ENCODE peak calls at places on chromosomes 3 and 15, in eight cellular contexts. I is PC-9, X is GM23248, O is endothelial cell of umbilical vein, W is SK-N-SH, Y is DND-41, M is IMR-90, B is astrocyte. J is an unnamed sample. For H4K20me1, the result is how much of the 10 kb centered on the place peaks cover.

GRCh38 chr3:160927620-160928019 is 171.6 kb downstream of the PPM1L start:
- DNase-seq in I (no peak), X (no peak), O (no peak), W (no peak), Y (no peak), M (no peak), B (no peak), J (no peak)

GRCh38 chr3:112634786-112635541 is 6.0 kb downstream of the CCDC80 start:
- DNase-seq in I (no peak), X (peak), O (peak), W (no peak), Y (no peak), M (peak), B (no peak), J (no peak)

GRCh38 chr3:159260049-159260662 is 458.3 kb downstream of the MFSD1 start:
- DNase-seq in I (peak), X (peak), O (peak), W (peak), Y (peak), M (peak), B (peak), J (peak)

GRCh38 chr15:74302821-74303359 is 64.6 kb downstream of the CYP11A1 start:
- DNase-seq in I (peak), X (peak), O (peak), W (peak), Y (peak), M (no peak), B (no peak), J (peak)

GRCh38 chr3:14288833-14289451 is 110.3 kb downstream of the LSM3 start:
- DNase-seq in I (no peak), X (no peak), O (no peak), W (no peak), Y (no peak), M (no peak), B (no peak), J (no peak)

GRCh38 chr15:80160570-80161156 is 7.9 kb downstream of the FAH start:
- DNase-seq in I (peak), X (peak), O (peak), W (no peak), Y (peak), M (peak), B (peak), J (no peak)

GRCh38 chr15:29045717-29046116 is 159.9 kb downstream of the APBA2 start:
- DNase-seq in I (no peak), X (peak), O (no peak), W (no peak), Y (no peak), M (peak), B (peak), J (no peak)

GRCh38 chr3:126126811-126127431 is 43.0 kb upstream of the SLC41A3 start:
- DNase-seq in I (no peak), X (no peak), O (no peak), W (peak), Y (no peak), M (no peak), B (no peak), J (peak)

GRCh38 chr15:93111451-93111850 is 22.4 kb upstream of the RGMA start:
- DNase-seq in I (no peak), X (no peak), O (no peak), W (no peak), Y (no peak), M (no peak), B (no peak), J (no peak)

GRCh38 chr3:52070724-52071621 is 14.6 kb upstream of the DUSP7 start:
- DNase-seq in I (no peak), X (no peak), O (peak), W (peak), Y (no peak), M (no peak), B (no peak), J (no peak)

GRCh38 chr3:17089314-17089700 is 204.6 kb downstream of the PLCL2 start:
- DNase-seq in I (no peak), X (no peak), O (no peak), W (no peak), Y (no peak), M (no peak), B (no peak), J (no peak)

GRCh38 chr3:175258763-175259162 is 399.6 kb downstream of the NAALADL2 start:
- DNase-seq in I (no peak), X (peak), O (no peak), W (no peak), Y (no peak), M (peak), B (peak), J (no peak)

GRCh38 chr15:74716647-74717046 is 8.7 kb downstream of the CYP1A1 start:
- DNase-seq in I (no peak), X (no peak), O (no peak), W (no peak), Y (no peak), M (no peak), B (no peak), J (no peak)

GRCh38 chr15:27743078-27743477 is 356.0 kb downstream of the OCA2 start:
- DNase-seq in I (no peak), X (no peak), O (no peak), W (peak), Y (no peak), M (no peak), B (no peak), J (no peak)

GRCh38 chr3:84893211-84893610 is 65.6 kb upstream of the CADM2 start:
- DNase-seq in I (no peak), X (no peak), O (no peak), W (no peak), Y (no peak), M (no peak), B (no peak), J (no peak)

GRCh38 chr3:177824190-177824786 is 627.0 kb upstream of the TBL1XR1 start:
- DNase-seq in I (peak), X (peak), O (peak), W (peak), Y (no peak), M (peak), B (peak), J (no peak)

GRCh38 chr3:126750760-126751129 is 46.7 kb downstream of the CHCHD6 start:
- DNase-seq in I (no peak), X (no peak), O (no peak), W (no peak), Y (no peak), M (no peak), B (no peak), J (no peak)

GRCh38 chr3:171172070-171172469 is 145.6 kb upstream of the SLC2A2 start:
- DNase-seq in I (no peak), X (no peak), O (no peak), W (no peak), Y (no peak), M (no peak), B (no peak), J (no peak)

GRCh38 chr3:143120716-143121239 is 1.2 kb downstream of the CHST2 start:
- DNase-seq in I (no peak), X (peak), O (peak), W (peak), Y (no peak), M (peak), B (no peak), J (peak)

GRCh38 chr15:58840048-58840447 is 68.9 kb downstream of the MINDY2 start:
- DNase-seq in I (no peak), X (no peak), O (peak), W (no peak), Y (no peak), M (no peak), B (peak), J (no peak)

GRCh38 chr3:39404943-39405686 is 1.4 kb upstream of the RPSA start:
- DNase-seq in I (no peak), X (no peak), O (no peak), W (no peak), Y (no peak), M (no peak), B (no peak), J (peak)

GRCh38 chr3:170247875-170248274 is 25.7 kb downstream of the PRKCI start:
- DNase-seq in I (no peak), X (no peak), O (no peak), W (no peak), Y (no peak), M (no peak), B (no peak), J (no peak)

GRCh38 chr3:38084969-38085942 is 46.2 kb downstream of the DLEC1 start:
- DNase-seq in I (no peak), X (peak), O (no peak), W (peak), Y (peak), M (no peak), B (no peak), J (no peak)

GRCh38 chr3:101252307-101252706 is 68.1 kb downstream of the IMPG2 start:
- DNase-seq in I (no peak), X (no peak), O (no peak), W (no peak), Y (no peak), M (no peak), B (no peak), J (no peak)

GRCh38 chr3:112273536-112273935 is 20.5 kb downstream of the SLC9C1 start:
- DNase-seq in I (no peak), X (no peak), O (no peak), W (no peak), Y (no peak), M (no peak), B (no peak), J (no peak)

GRCh38 chr3:115147329-115148141 is 447 bp upstream of the ZBTB20 start:
- DNase-seq in I (peak), X (peak), O (peak), W (peak), Y (peak), M (peak), B (peak), J (peak)

GRCh38 chr3:150840733-150841515 is 64.3 kb downstream of the MINDY4B start:
- DNase-seq in I (no peak), X (no peak), O (no peak), W (no peak), Y (peak), M (no peak), B (no peak), J (peak)

GRCh38 chr3:59408047-59408624 is 358.3 kb upstream of the CFAP20DC start:
- DNase-seq in I (no peak), X (no peak), O (no peak), W (no peak), Y (no peak), M (peak), B (no peak), J (no peak)

GRCh38 chr3:196537319-196537984 is 22.3 kb upstream of the SMCO1 start:
- DNase-seq in I (peak), X (peak), O (no peak), W (peak), Y (peak), M (peak), B (no peak), J (no peak)

GRCh38 chr15:74725845-74726773 is 781 bp upstream of the CYP1A1 start:
- DNase-seq in I (peak), X (peak), O (peak), W (peak), Y (no peak), M (no peak), B (no peak), J (peak)

GRCh38 chr3:27728195-27729087 is 6.3 kb upstream of the EOMES start:
- DNase-seq in I (no peak), X (peak), O (no peak), W (peak), Y (no peak), M (no peak), B (no peak), J (peak)

GRCh38 chr3:111210003-111210699 is 138.5 kb downstream of the NECTIN3 start:
- DNase-seq in I (no peak), X (peak), O (no peak), W (no peak), Y (peak), M (peak), B (peak), J (no peak)

GRCh38 chr15:90099868-90100854 is 2.1 kb downstream of the IDH2 start:
- DNase-seq in I (peak), X (peak), O (no peak), W (no peak), Y (peak), M (peak), B (peak), J (no peak)

GRCh38 chr3:42666577-42666998 is 13.1 kb downstream of the ZBTB47 start:
- DNase-seq in I (no peak), X (no peak), O (no peak), W (peak), Y (no peak), M (no peak), B (no peak), J (no peak)

GRCh38 chr15:80991446-80991845 is 1.8 kb upstream of the MESD start:
- DNase-seq in I (no peak), X (peak), O (no peak), W (no peak), Y (peak), M (peak), B (no peak), J (no peak)

GRCh38 chr15:43211336-43211735 is 9.5 kb downstream of the EPB42 start:
- DNase-seq in I (no peak), X (no peak), O (no peak), W (no peak), Y (no peak), M (no peak), B (no peak), J (no peak)

GRCh38 chr3:99714146-99714545 is 75.8 kb downstream of the COL8A1 start:
- DNase-seq in I (no peak), X (peak), O (peak), W (no peak), Y (no peak), M (peak), B (peak), J (no peak)

GRCh38 chr15:61199681-61200080 is 29.4 kb downstream of the RORA start:
- DNase-seq in I (no peak), X (no peak), O (no peak), W (no peak), Y (no peak), M (no peak), B (no peak), J (no peak)

GRCh38 chr15:73873889-73874511 is 636 bp downstream of the TBC1D21 start:
- DNase-seq in I (peak), X (peak), O (peak), W (peak), Y (peak), M (peak), B (peak), J (peak)

GRCh38 chr3:47405820-47406761 is 25.3 kb downstream of the PTPN23 start:
- DNase-seq in I (no peak), X (no peak), O (no peak), W (no peak), Y (no peak), M (no peak), B (no peak), J (no peak)
- H4K20me1 ChIP-seq in I (under half), X (under half), O (under half), W (under half), Y (under half), M (under half), B (under half), J (under half)

DNA sequence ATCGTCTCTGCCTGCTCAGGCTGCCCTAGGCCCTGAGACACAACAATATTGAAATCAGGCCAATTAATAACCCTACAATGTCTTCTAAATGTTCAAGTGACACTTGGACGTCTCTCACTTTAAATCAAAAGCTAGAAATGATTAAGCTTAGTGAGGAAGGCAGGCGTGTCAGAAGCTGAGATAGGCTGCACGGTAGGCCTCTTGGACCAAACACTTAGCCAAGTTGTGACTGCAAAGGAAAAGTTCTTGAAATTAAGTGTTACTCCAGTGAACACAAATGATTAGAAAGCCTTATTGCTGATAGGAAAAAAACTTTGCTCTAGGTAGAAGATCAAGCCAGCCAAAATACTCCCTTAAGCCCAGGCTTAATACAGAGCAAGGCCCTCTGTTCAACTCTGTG is 2.2 kb downstream of the HPS3 start:
- DNase-seq in I (no peak), X (peak), O (no peak), W (no peak), Y (no peak), M (no peak), B (no peak), J (no peak)
- H4K20me1 ChIP-seq in I (under half), X (under half), O (under half), W (under half), Y (under half), M (under half), B (under half), J (under half)

GRCh38 chr3:162892921-162893793 is 1396.5 kb downstream of the OTOL1 start:
- DNase-seq in I (no peak), X (no peak), O (no peak), W (no peak), Y (no peak), M (no peak), B (no peak), J (no peak)

DNA sequence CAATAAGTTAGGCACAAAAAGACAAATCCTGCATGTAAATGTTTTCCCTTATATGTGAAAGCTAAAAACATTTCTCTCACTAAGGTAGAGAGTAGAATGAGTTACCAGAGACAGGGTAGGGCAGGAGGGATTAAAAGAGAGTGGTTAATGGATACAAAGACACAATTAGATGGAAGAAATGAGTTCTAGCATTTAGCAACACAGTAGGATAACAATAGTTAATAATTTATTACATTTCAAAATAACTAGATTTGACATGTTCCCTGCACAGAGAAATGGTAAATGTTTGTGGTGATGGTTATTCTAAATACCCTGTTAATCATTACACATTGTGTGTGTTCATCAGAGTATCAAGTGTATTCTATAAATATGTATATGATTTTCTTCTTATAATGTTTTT is 1400.7 kb downstream of the OTOL1 start:
- DNase-seq in I (no peak), X (no peak), O (no peak), W (no peak), Y (no peak), M (no peak), B (no peak), J (no peak)
- H4K20me1 ChIP-seq in I (under half), X (under half), O (under half), W (under half), Y (under half), M (under half), B (under half), J (under half)

GRCh38 chr15:67968564-67969440 is 85.3 kb upstream of the PIAS1 start:
- DNase-seq in I (no peak), X (no peak), O (no peak), W (no peak), Y (no peak), M (no peak), B (no peak), J (no peak)
- H4K20me1 ChIP-seq in I (under half), X (under half), O (under half), W (under half), Y (under half), M (under half), B (under half), J (under half)

GRCh38 chr3:121482651-121483050 is 63.1 kb downstream of the POLQ start:
- DNase-seq in I (no peak), X (peak), O (peak), W (no peak), Y (no peak), M (peak), B (peak), J (no peak)
- H4K20me1 ChIP-seq in I (under half), X (under half), O (under half), W (under half), Y (under half), M (under half), B (under half), J (under half)

GRCh38 chr15:78910836-78911235 is 34.0 kb downstream of the CTSH start:
- DNase-seq in I (no peak), X (no peak), O (no peak), W (no peak), Y (no peak), M (no peak), B (no peak), J (no peak)
- H4K20me1 ChIP-seq in I (under half), X (under half), O (under half), W (half or more), Y (under half), M (half or more), B (half or more), J (under half)

GRCh38 chr3:45676248-45677044 is 12.8 kb upstream of the SACM1L start:
- DNase-seq in I (no peak), X (no peak), O (no peak), W (no peak), Y (no peak), M (no peak), B (no peak), J (no peak)
- H4K20me1 ChIP-seq in I (under half), X (under half), O (under half), W (under half), Y (under half), M (under half), B (under half), J (under half)

DNA sequence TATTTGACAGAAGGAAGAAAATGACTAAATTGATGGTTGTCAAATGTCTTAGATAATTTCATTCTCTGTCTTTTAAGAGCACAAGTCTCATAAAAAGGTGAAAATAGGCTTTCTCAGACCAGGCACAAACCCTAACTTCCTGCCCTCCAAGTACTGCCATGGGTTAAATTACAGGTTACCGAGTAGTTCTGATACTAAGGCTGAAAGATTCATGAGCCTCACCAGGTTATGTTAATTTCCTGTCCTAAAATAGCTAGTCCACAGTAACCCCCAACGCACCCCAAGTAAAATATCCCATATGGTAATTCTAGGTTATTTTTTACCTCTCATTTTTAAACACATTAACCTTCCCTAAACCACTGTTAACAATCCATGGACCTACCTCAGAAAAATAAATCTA is 42.0 kb downstream of the GSK3B start:
- DNase-seq in I (no peak), X (no peak), O (no peak), W (no peak), Y (no peak), M (no peak), B (no peak), J (no peak)
- H4K20me1 ChIP-seq in I (half or more), X (half or more), O (under half), W (half or more), Y (half or more), M (half or more), B (half or more), J (under half)

DNA sequence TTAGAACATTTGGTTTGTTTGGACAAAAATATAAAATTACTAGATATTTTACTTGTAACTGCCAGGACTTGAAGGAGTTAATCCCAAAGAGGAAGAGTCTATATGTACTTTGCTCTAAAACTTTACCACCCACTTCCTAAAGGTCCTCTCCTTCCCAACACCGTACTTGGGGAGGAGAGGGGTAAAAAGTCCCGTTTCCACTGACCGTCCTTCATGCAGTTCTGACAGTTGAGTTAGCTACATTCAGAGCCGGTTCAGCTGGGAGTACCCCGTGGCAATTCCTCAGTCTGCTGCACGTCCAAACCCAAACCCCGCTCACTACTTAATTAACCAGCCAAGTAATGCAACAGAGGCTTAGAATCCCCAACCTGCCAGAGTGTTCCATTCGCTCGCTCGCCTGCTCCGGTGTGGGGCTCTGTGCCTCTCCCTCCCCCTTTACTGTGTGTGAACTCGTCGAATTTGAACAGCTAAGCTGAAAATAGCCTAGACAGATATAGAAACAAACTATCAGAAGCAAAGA is 519.7 kb downstream of the FOXP1 start:
- DNase-seq in I (no peak), X (peak), O (no peak), W (peak), Y (peak), M (peak), B (no peak), J (no peak)
- H4K20me1 ChIP-seq in I (under half), X (under half), O (under half), W (under half), Y (half or more), M (under half), B (under half), J (under half)

J was measured in H9.